ENCODE peak calls at places on chromosomes 13 and 19, in ten cellular contexts. E is uterus, D is left lung, P is ovary, B is tibial nerve, Q is mucosa of descending colon, X is K562, Y is heart left ventricle, A is fibroblast of lung, V is pancreas. G is an unnamed sample.

GRCh38 chr13:102441085-102441484 is 39.2 kb upstream of the FGF14 start:
- DNase-seq in E (no peak), D (no peak), P (no peak), B (no peak), Q (no peak), X (no peak), Y (no peak), A (no peak), V (no peak), G (no peak)

GRCh38 chr13:30711375-30711774 is 24.0 kb upstream of the ALOX5AP start:
- DNase-seq in E (no peak), D (no peak), P (no peak), B (no peak), Q (no peak), X (no peak), Y (no peak), A (peak; percentile 68), V (no peak), G (no peak)

GRCh38 chr13:113726961-113727411 is 32.0 kb upstream of the TMEM255B start:
- DNase-seq in E (no peak), D (no peak), P (peak; percentile 36), B (no peak), Q (no peak), X (no peak), Y (no peak), A (peak; percentile 70), V (no peak), G (no peak)

GRCh38 chr13:114079601-114080536 is 52.6 kb downstream of the RASA3 start:
- DNase-seq in E (peak; percentile 24), D (peak; percentile 25), P (peak; percentile 27), B (no peak), Q (no peak), X (no peak), Y (peak; percentile 28), A (no peak), V (no peak), G (peak; percentile 44)

GRCh38 chr19:33303791-33304759 is 1.7 kb upstream of the CEBPA start:
- DNase-seq in E (peak; percentile 54), D (no peak), P (peak; percentile 47), B (no peak), Q (no peak), X (peak; percentile 8), Y (no peak), A (no peak), V (peak; percentile 49), G (no peak)

GRCh38 chr13:51785592-51786424 is 18.2 kb downstream of the DHRS12 start:
- DNase-seq in E (peak; percentile 57), D (no peak), P (peak; percentile 58), B (peak; percentile 53), Q (peak; percentile 40), X (peak; percentile 45), Y (peak; percentile 84), A (peak; percentile 47), V (peak; percentile 39), G (no peak)

GRCh38 chr13:57813641-57814040 is 182.1 kb downstream of the PCDH17 start:
- DNase-seq in E (no peak), D (no peak), P (no peak), B (no peak), Q (no peak), X (no peak), Y (no peak), A (peak; percentile 48), V (no peak), G (no peak)

GRCh38 chr13:76967031-76967430 is 18.7 kb downstream of the ACOD1 start:
- DNase-seq in E (no peak), D (no peak), P (no peak), B (no peak), Q (no peak), X (no peak), Y (no peak), A (no peak), V (no peak), G (no peak)

GRCh38 chr13:56510836-56511235 is 629.9 kb upstream of the PRR20A start:
- DNase-seq in E (no peak), D (no peak), P (no peak), B (no peak), Q (no peak), X (no peak), Y (no peak), A (no peak), V (no peak), G (no peak)

GRCh38 chr19:30119180-30119920 is 177.3 kb downstream of the URI1 start:
- DNase-seq in E (no peak), D (no peak), P (no peak), B (no peak), Q (no peak), X (no peak), Y (no peak), A (no peak), V (no peak), G (no peak)

GRCh38 chr13:106029901-106030300 is 505.6 kb downstream of the EFNB2 start:
- DNase-seq in E (no peak), D (no peak), P (no peak), B (no peak), Q (no peak), X (no peak), Y (no peak), A (no peak), V (no peak), G (no peak)

GRCh38 chr13:76048126-76048525 is 412.0 kb downstream of the LMO7 start:
- DNase-seq in E (no peak), D (no peak), P (no peak), B (no peak), Q (no peak), X (no peak), Y (no peak), A (no peak), V (no peak), G (no peak)

GRCh38 chr13:19089315-19089714 is 92.3 kb downstream of the TUBA3C start:
- DNase-seq in E (no peak), D (no peak), P (no peak), B (peak; percentile 14), Q (no peak), X (peak; percentile 25), Y (no peak), A (no peak), V (no peak), G (no peak)
- TF ChIP-seq CTCF in E (no peak), D (no peak), P (no peak), B (no peak), Q (no peak), X (peak; percentile 45), Y (no peak), A (no peak), V (no peak), G (no peak)

GRCh38 chr13:95788100-95788463 is 111.1 kb downstream of the DNAJC3 start:
- DNase-seq in E (no peak), D (no peak), P (no peak), B (no peak), Q (no peak), X (no peak), Y (no peak), A (no peak), V (no peak), G (no peak)
- H3K36me3 ChIP-seq in E (no peaks in the 10 kb centered on the region), D (no peaks in the 10 kb centered on the region), P (no peaks in the 10 kb centered on the region), B (no peaks in the 10 kb centered on the region), Q (no peaks in the 10 kb centered on the region), X (peaks cover 51% of the 10 kb centered on the region), Y (peaks cover 52% of the 10 kb centered on the region), A (peaks cover 4% of the 10 kb centered on the region), V (no peaks in the 10 kb centered on the region), G (peaks cover 52% of the 10 kb centered on the region)

DNA sequence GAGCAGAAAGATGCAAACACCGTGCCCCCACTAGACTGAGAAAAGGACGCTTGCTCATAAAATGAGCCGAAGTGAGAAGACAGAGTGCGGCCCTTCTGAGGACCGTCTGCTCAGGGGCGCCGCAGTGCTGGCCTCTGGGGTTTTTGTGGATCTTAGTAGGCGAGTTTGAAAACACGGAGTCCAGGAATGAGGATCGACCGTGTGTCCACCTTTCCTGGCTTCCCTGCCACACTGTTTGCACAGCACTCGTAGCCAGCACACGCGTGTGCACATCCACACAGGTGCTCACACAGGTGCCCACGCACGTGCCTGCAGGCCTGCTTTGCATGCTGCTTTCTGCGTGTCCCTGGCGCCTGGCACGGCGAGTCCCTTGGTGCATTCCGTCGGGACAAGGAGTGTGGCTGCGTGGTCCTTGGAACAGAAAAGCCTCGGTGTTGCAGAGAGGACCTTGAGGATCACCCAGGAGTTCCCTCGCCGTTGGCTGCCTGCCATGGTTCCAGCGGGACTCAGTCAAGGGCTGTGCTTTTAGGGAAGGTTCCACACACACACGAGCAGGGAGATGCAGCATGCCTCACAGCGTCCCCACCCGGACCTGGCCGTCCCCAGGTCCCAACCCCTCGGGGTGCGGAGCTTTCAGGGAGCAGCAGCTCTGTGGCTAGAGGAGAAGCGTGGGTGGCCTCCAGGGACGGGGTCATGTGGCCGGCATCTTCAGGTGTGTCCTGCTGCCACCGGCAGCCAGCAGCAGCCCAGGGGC is 10.1 kb upstream of the ZNF554 start:
- DNase-seq in E (no peak), D (no peak), P (no peak), B (no peak), Q (no peak), X (no peak), Y (no peak), A (no peak), V (no peak), G (no peak)
- TF ChIP-seq CTCF in E (no peak), D (no peak), P (no peak), B (no peak), Q (no peak), X (no peak), Y (no peak), A (no peak), V (no peak), G (no peak)

GRCh38 chr19:54183431-54183830 is 5.9 kb downstream of the MBOAT7 start:
- DNase-seq in E (no peak), D (no peak), P (no peak), B (no peak), Q (no peak), X (no peak), Y (no peak), A (no peak), V (no peak), G (no peak)

GRCh38 chr19:54189020-54189667 is at the start of gene MBOAT7:
- DNase-seq in E (no peak), D (no peak), P (no peak), B (no peak), Q (no peak), X (no peak), Y (no peak), A (no peak), V (no peak), G (no peak)

GRCh38 chr19:54186934-54187381 is 2.4 kb downstream of the MBOAT7 start:
- DNase-seq in E (no peak), D (no peak), P (no peak), B (no peak), Q (peak; percentile 90), X (no peak), Y (no peak), A (no peak), V (peak; percentile 83), G (no peak)

GRCh38 chr19:54188224-54188871 is 1.0 kb downstream of the MBOAT7 start:
- DNase-seq in E (no peak), D (no peak), P (no peak), B (no peak), Q (peak; percentile 65), X (peak; percentile 84), Y (no peak), A (peak; percentile 84), V (no peak), G (no peak)

DNA sequence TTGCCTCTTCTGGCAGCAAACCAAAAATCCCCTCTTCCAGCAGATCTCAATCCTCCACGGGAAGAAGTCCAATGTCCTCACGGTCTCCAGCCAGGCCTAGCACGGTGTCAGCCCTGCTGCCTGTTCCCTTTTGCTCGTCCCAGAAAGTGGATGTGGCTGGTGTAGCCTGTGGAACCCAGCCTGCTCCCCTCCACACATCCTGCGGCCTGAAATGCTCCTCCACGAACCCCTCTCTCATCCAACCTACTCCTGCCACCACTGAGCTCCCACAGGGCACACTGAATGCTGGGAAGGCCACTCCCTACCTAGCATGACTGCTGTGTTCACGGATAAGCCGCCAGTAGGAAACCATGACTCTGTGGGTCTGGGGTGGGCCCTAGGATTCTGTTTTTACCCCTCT is 3.0 kb downstream of the MBOAT7 start:
- DNase-seq in E (no peak), D (no peak), P (no peak), B (no peak), Q (peak; percentile 24), X (no peak), Y (no peak), A (no peak), V (no peak), G (no peak)
- H3K36me3 ChIP-seq in E (no peaks in the 10 kb centered on the region), D (no peaks in the 10 kb centered on the region), P (no peaks in the 10 kb centered on the region), B (no peaks in the 10 kb centered on the region), Q (peaks cover 15% of the 10 kb centered on the region), X (peaks cover 43% of the 10 kb centered on the region), Y (no peaks in the 10 kb centered on the region), A (peaks cover 7% of the 10 kb centered on the region), V (no peaks in the 10 kb centered on the region), G (no peaks in the 10 kb centered on the region)

G was measured in right lobe of liver.